ENCODE peak calls at places on chromosomes 3 and 15, in nine cellular contexts. One of them, this sample, is unnamed.

GRCh38 chr3:60599586-60599985 is 651.7 kb downstream of the FHIT start:
- DNase-seq in foreskin fibroblast: no peak
- DNase-seq in neural crest cell: no peak
- DNase-seq in cardiac muscle cell: no peak
- DNase-seq in coronary artery: no peak
- DNase-seq in neural progenitor cell: no peak
- DNase-seq in upper lobe of left lung: no peak
- DNase-seq in GM06990: no peak
- DNase-seq in activated CD8-positive, alpha-beta T cell treated with anti-CD3 and anti-CD28 coated beads for 36 hours: no peak
- DNase-seq in this sample: no peak

GRCh38 chr3:45978348-45978747 is 17.3 kb downstream of the FYCO1 start:
- DNase-seq in cardiac muscle cell: no peak
- DNase-seq in GM06990: no peak
- DNase-seq in foreskin fibroblast: no peak
- DNase-seq in neural progenitor cell: no peak
- DNase-seq in upper lobe of left lung: peak
- DNase-seq in coronary artery: no peak
- DNase-seq in activated CD8-positive, alpha-beta T cell treated with anti-CD3 and anti-CD28 coated beads for 36 hours: peak
- DNase-seq in neural crest cell: no peak
- DNase-seq in this sample: no peak

GRCh38 chr15:97623091-97623661 is 337.3 kb upstream of the ARRDC4 start:
- DNase-seq in coronary artery: no peak
- DNase-seq in activated CD8-positive, alpha-beta T cell treated with anti-CD3 and anti-CD28 coated beads for 36 hours: no peak
- DNase-seq in foreskin fibroblast: no peak
- DNase-seq in cardiac muscle cell: no peak
- DNase-seq in GM06990: no peak
- DNase-seq in upper lobe of left lung: no peak
- DNase-seq in neural crest cell: no peak
- DNase-seq in neural progenitor cell: no peak
- DNase-seq in this sample: no peak

GRCh38 chr3:176663376-176663775 is 533.9 kb downstream of the TBL1XR1 start:
- DNase-seq in activated CD8-positive, alpha-beta T cell treated with anti-CD3 and anti-CD28 coated beads for 36 hours: no peak
- DNase-seq in neural progenitor cell: peak
- DNase-seq in cardiac muscle cell: no peak
- DNase-seq in neural crest cell: no peak
- DNase-seq in upper lobe of left lung: no peak
- DNase-seq in GM06990: no peak
- DNase-seq in coronary artery: no peak
- DNase-seq in foreskin fibroblast: peak
- DNase-seq in this sample: no peak

GRCh38 chr3:120773932-120774331 is 31.4 kb downstream of the GTF2E1 start:
- DNase-seq in coronary artery: no peak
- DNase-seq in neural progenitor cell: no peak
- DNase-seq in foreskin fibroblast: no peak
- DNase-seq in GM06990: no peak
- DNase-seq in activated CD8-positive, alpha-beta T cell treated with anti-CD3 and anti-CD28 coated beads for 36 hours: no peak
- DNase-seq in neural crest cell: no peak
- DNase-seq in upper lobe of left lung: no peak
- DNase-seq in cardiac muscle cell: no peak
- DNase-seq in this sample: no peak

GRCh38 chr15:90075420-90076289 is 26.6 kb downstream of the IDH2 start:
- DNase-seq in neural progenitor cell: no peak
- DNase-seq in cardiac muscle cell: no peak
- DNase-seq in upper lobe of left lung: no peak
- DNase-seq in activated CD8-positive, alpha-beta T cell treated with anti-CD3 and anti-CD28 coated beads for 36 hours: peak
- DNase-seq in foreskin fibroblast: no peak
- DNase-seq in coronary artery: no peak
- DNase-seq in GM06990: no peak
- DNase-seq in neural crest cell: no peak
- DNase-seq in this sample: no peak

GRCh38 chr15:62912808-62913207 is 129.7 kb upstream of the TPM1 start:
- DNase-seq in neural progenitor cell: no peak
- DNase-seq in activated CD8-positive, alpha-beta T cell treated with anti-CD3 and anti-CD28 coated beads for 36 hours: no peak
- DNase-seq in GM06990: no peak
- DNase-seq in upper lobe of left lung: no peak
- DNase-seq in neural crest cell: no peak
- DNase-seq in foreskin fibroblast: no peak
- DNase-seq in cardiac muscle cell: peak
- DNase-seq in coronary artery: no peak
- DNase-seq in this sample: no peak

GRCh38 chr15:90002428-90002844 is 1.3 kb downstream of the ZNF710 start:
- DNase-seq in GM06990: peak
- DNase-seq in coronary artery: no peak
- DNase-seq in activated CD8-positive, alpha-beta T cell treated with anti-CD3 and anti-CD28 coated beads for 36 hours: peak
- DNase-seq in foreskin fibroblast: peak
- DNase-seq in neural progenitor cell: peak
- DNase-seq in cardiac muscle cell: peak
- DNase-seq in neural crest cell: no peak
- DNase-seq in upper lobe of left lung: peak
- DNase-seq in this sample: no peak

GRCh38 chr3:188390347-188390718 is 236.4 kb downstream of the LPP start:
- DNase-seq in cardiac muscle cell: no peak
- DNase-seq in neural progenitor cell: no peak
- DNase-seq in coronary artery: no peak
- DNase-seq in neural crest cell: no peak
- DNase-seq in GM06990: no peak
- DNase-seq in foreskin fibroblast: no peak
- DNase-seq in activated CD8-positive, alpha-beta T cell treated with anti-CD3 and anti-CD28 coated beads for 36 hours: no peak
- DNase-seq in upper lobe of left lung: no peak
- DNase-seq in this sample: no peak

GRCh38 chr3:37833790-37834189 is 27.9 kb upstream of the CTDSPL start:
- DNase-seq in GM06990: no peak
- DNase-seq in neural progenitor cell: no peak
- DNase-seq in neural crest cell: no peak
- DNase-seq in upper lobe of left lung: no peak
- DNase-seq in foreskin fibroblast: no peak
- DNase-seq in coronary artery: no peak
- DNase-seq in cardiac muscle cell: no peak
- DNase-seq in activated CD8-positive, alpha-beta T cell treated with anti-CD3 and anti-CD28 coated beads for 36 hours: no peak
- DNase-seq in this sample: no peak
- TF ChIP-seq CTCF in GM06990: peak
- TF ChIP-seq CTCF in neural progenitor cell: no peak
- TF ChIP-seq CTCF in neural crest cell: no peak
- TF ChIP-seq CTCF in upper lobe of left lung: peak
- TF ChIP-seq CTCF in foreskin fibroblast: no peak
- TF ChIP-seq CTCF in coronary artery: no peak
- TF ChIP-seq CTCF in cardiac muscle cell: no peak
- TF ChIP-seq CTCF in activated CD8-positive, alpha-beta T cell treated with anti-CD3 and anti-CD28 coated beads for 36 hours: no peak
- TF ChIP-seq CTCF in this sample: peak

GRCh38 chr3:12139111-12139511 is 19.6 kb downstream of the TIMP4 start:
- DNase-seq in activated CD8-positive, alpha-beta T cell treated with anti-CD3 and anti-CD28 coated beads for 36 hours: peak
- DNase-seq in upper lobe of left lung: no peak
- DNase-seq in foreskin fibroblast: peak
- DNase-seq in neural crest cell: peak
- DNase-seq in GM06990: no peak
- DNase-seq in cardiac muscle cell: peak
- DNase-seq in neural progenitor cell: peak
- DNase-seq in coronary artery: no peak
- DNase-seq in this sample: no peak
- TF ChIP-seq CTCF in activated CD8-positive, alpha-beta T cell treated with anti-CD3 and anti-CD28 coated beads for 36 hours: peak
- TF ChIP-seq CTCF in upper lobe of left lung: no peak
- TF ChIP-seq CTCF in foreskin fibroblast: peak
- TF ChIP-seq CTCF in neural crest cell: peak
- TF ChIP-seq CTCF in GM06990: peak
- TF ChIP-seq CTCF in cardiac muscle cell: peak
- TF ChIP-seq CTCF in neural progenitor cell: peak
- TF ChIP-seq CTCF in coronary artery: peak
- TF ChIP-seq CTCF in this sample: peak

GRCh38 chr15:64833690-64834089 is 8.0 kb upstream of the PLEKHO2 start:
- DNase-seq in upper lobe of left lung: no peak
- DNase-seq in neural progenitor cell: no peak
- DNase-seq in neural crest cell: no peak
- DNase-seq in foreskin fibroblast: no peak
- DNase-seq in cardiac muscle cell: no peak
- DNase-seq in activated CD8-positive, alpha-beta T cell treated with anti-CD3 and anti-CD28 coated beads for 36 hours: no peak
- DNase-seq in coronary artery: no peak
- DNase-seq in GM06990: no peak
- DNase-seq in this sample: no peak

GRCh38 chr15:64841258-64842098 is at the start of gene PLEKHO2:
- DNase-seq in upper lobe of left lung: peak
- DNase-seq in cardiac muscle cell: peak
- DNase-seq in foreskin fibroblast: peak
- DNase-seq in GM06990: peak
- DNase-seq in coronary artery: peak
- DNase-seq in neural progenitor cell: peak
- DNase-seq in activated CD8-positive, alpha-beta T cell treated with anti-CD3 and anti-CD28 coated beads for 36 hours: peak
- DNase-seq in neural crest cell: peak
- DNase-seq in this sample: peak

GRCh38 chr15:64837502-64837901 is 4.2 kb upstream of the PLEKHO2 start:
- DNase-seq in upper lobe of left lung: peak
- DNase-seq in foreskin fibroblast: no peak
- DNase-seq in neural progenitor cell: no peak
- DNase-seq in neural crest cell: no peak
- DNase-seq in GM06990: no peak
- DNase-seq in coronary artery: no peak
- DNase-seq in activated CD8-positive, alpha-beta T cell treated with anti-CD3 and anti-CD28 coated beads for 36 hours: peak
- DNase-seq in cardiac muscle cell: no peak
- DNase-seq in this sample: no peak

GRCh38 chr15:64836023-64836536 is 5.6 kb upstream of the PLEKHO2 start:
- DNase-seq in GM06990: no peak
- DNase-seq in coronary artery: no peak
- DNase-seq in neural progenitor cell: no peak
- DNase-seq in neural crest cell: no peak
- DNase-seq in activated CD8-positive, alpha-beta T cell treated with anti-CD3 and anti-CD28 coated beads for 36 hours: no peak
- DNase-seq in foreskin fibroblast: no peak
- DNase-seq in cardiac muscle cell: no peak
- DNase-seq in upper lobe of left lung: no peak
- DNase-seq in this sample: no peak
- TF ChIP-seq CTCF in GM06990: no peak
- TF ChIP-seq CTCF in coronary artery: peak
- TF ChIP-seq CTCF in neural progenitor cell: peak
- TF ChIP-seq CTCF in neural crest cell: peak
- TF ChIP-seq CTCF in activated CD8-positive, alpha-beta T cell treated with anti-CD3 and anti-CD28 coated beads for 36 hours: peak
- TF ChIP-seq CTCF in foreskin fibroblast: no peak
- TF ChIP-seq CTCF in cardiac muscle cell: no peak
- TF ChIP-seq CTCF in upper lobe of left lung: no peak
- TF ChIP-seq CTCF in this sample: peak

GRCh38 chr3:194339356-194339755 is 11.8 kb downstream of the CPN2 start:
- DNase-seq in activated CD8-positive, alpha-beta T cell treated with anti-CD3 and anti-CD28 coated beads for 36 hours: no peak
- DNase-seq in cardiac muscle cell: no peak
- DNase-seq in neural crest cell: no peak
- DNase-seq in GM06990: no peak
- DNase-seq in upper lobe of left lung: no peak
- DNase-seq in foreskin fibroblast: no peak
- DNase-seq in neural progenitor cell: peak
- DNase-seq in coronary artery: no peak
- DNase-seq in this sample: no peak
- TF ChIP-seq CTCF in activated CD8-positive, alpha-beta T cell treated with anti-CD3 and anti-CD28 coated beads for 36 hours: peak
- TF ChIP-seq CTCF in cardiac muscle cell: peak
- TF ChIP-seq CTCF in neural crest cell: peak
- TF ChIP-seq CTCF in GM06990: peak
- TF ChIP-seq CTCF in upper lobe of left lung: no peak
- TF ChIP-seq CTCF in foreskin fibroblast: no peak
- TF ChIP-seq CTCF in neural progenitor cell: peak
- TF ChIP-seq CTCF in coronary artery: no peak
- TF ChIP-seq CTCF in this sample: peak

GRCh38 chr3:33737146-33737545 is 19.1 kb upstream of the CLASP2 start:
- DNase-seq in foreskin fibroblast: no peak
- DNase-seq in neural progenitor cell: no peak
- DNase-seq in upper lobe of left lung: no peak
- DNase-seq in coronary artery: no peak
- DNase-seq in GM06990: no peak
- DNase-seq in cardiac muscle cell: no peak
- DNase-seq in activated CD8-positive, alpha-beta T cell treated with anti-CD3 and anti-CD28 coated beads for 36 hours: no peak
- DNase-seq in neural crest cell: no peak
- DNase-seq in this sample: no peak

GRCh38 chr3:33729993-33730392 is 11.9 kb upstream of the CLASP2 start:
- DNase-seq in neural progenitor cell: no peak
- DNase-seq in upper lobe of left lung: no peak
- DNase-seq in GM06990: no peak
- DNase-seq in cardiac muscle cell: no peak
- DNase-seq in activated CD8-positive, alpha-beta T cell treated with anti-CD3 and anti-CD28 coated beads for 36 hours: no peak
- DNase-seq in foreskin fibroblast: no peak
- DNase-seq in coronary artery: no peak
- DNase-seq in neural crest cell: no peak
- DNase-seq in this sample: no peak

GRCh38 chr3:33732394-33732793 is 14.3 kb upstream of the CLASP2 start:
- DNase-seq in upper lobe of left lung: no peak
- DNase-seq in activated CD8-positive, alpha-beta T cell treated with anti-CD3 and anti-CD28 coated beads for 36 hours: peak
- DNase-seq in GM06990: no peak
- DNase-seq in cardiac muscle cell: no peak
- DNase-seq in neural crest cell: no peak
- DNase-seq in coronary artery: no peak
- DNase-seq in neural progenitor cell: no peak
- DNase-seq in foreskin fibroblast: no peak
- DNase-seq in this sample: no peak
- TF ChIP-seq CTCF in upper lobe of left lung: no peak
- TF ChIP-seq CTCF in activated CD8-positive, alpha-beta T cell treated with anti-CD3 and anti-CD28 coated beads for 36 hours: peak
- TF ChIP-seq CTCF in GM06990: peak
- TF ChIP-seq CTCF in cardiac muscle cell: peak
- TF ChIP-seq CTCF in neural crest cell: peak
- TF ChIP-seq CTCF in coronary artery: no peak
- TF ChIP-seq CTCF in neural progenitor cell: peak
- TF ChIP-seq CTCF in foreskin fibroblast: peak
- TF ChIP-seq CTCF in this sample: peak